ENCODE peak calls at places on chromosomes 11 and 22, in four cellular contexts. F, T, U and P are unnamed samples.
A peak's percentile ranks its signal among the peaks of the same experiment; 100 is the strongest.

GRCh38 chr11:70462818-70463477 is 64.6 kb downstream of the CTTN start:
- DNase-seq in F (peak; percentile 45), U (no peak), T (no peak), P (peak; percentile 25)

GRCh38 chr22:27624705-27625104 is 176.9 kb downstream of the MN1 start:
- DNase-seq in U (no peak), T (no peak), F (no peak), P (no peak)

GRCh38 chr11:16604784-16605439 is 133.5 kb upstream of the C11orf58 start:
- DNase-seq in T (peak; percentile 46), F (peak; percentile 64), U (no peak), P (peak; percentile 29)

GRCh38 chr11:78000193-78000592 is 5.7 kb upstream of the INTS4 start:
- DNase-seq in U (no peak), F (peak; percentile 62), T (peak; percentile 43), P (peak; percentile 80)

GRCh38 chr22:37665487-37665886 is 7.0 kb downstream of the PDXP start:
- DNase-seq in F (peak; percentile 2), T (no peak), U (no peak), P (no peak)

GRCh38 chr11:68383976-68384501 is 71.6 kb downstream of the LRP5 start:
- DNase-seq in F (peak; percentile 79), U (no peak), T (peak; percentile 62), P (peak; percentile 51)

GRCh38 chr11:123251656-123252344 is 56.8 kb upstream of the CLMP start:
- DNase-seq in F (no peak), U (no peak), T (no peak), P (no peak)

GRCh38 chr11:14390669-14391068 is 31.7 kb upstream of the RRAS2 start:
- DNase-seq in U (no peak), F (no peak), T (no peak), P (no peak)

GRCh38 chr11:91768783-91769182 is 455.8 kb upstream of the FAT3 start:
- DNase-seq in T (no peak), U (no peak), F (no peak), P (no peak)

GRCh38 chr22:28381427-28382167 is 298.0 kb downstream of the TTC28 start:
- DNase-seq in U (no peak), T (no peak), F (no peak), P (no peak)

GRCh38 chr11:126404367-126404766 is 48.9 kb downstream of the ST3GAL4 start:
- DNase-seq in F (no peak), U (no peak), T (no peak), P (no peak)

GRCh38 chr22:22576989-22577427 is 17.9 kb upstream of the PRAME start:
- DNase-seq in F (no peak), T (no peak), U (no peak), P (no peak)

DNA sequence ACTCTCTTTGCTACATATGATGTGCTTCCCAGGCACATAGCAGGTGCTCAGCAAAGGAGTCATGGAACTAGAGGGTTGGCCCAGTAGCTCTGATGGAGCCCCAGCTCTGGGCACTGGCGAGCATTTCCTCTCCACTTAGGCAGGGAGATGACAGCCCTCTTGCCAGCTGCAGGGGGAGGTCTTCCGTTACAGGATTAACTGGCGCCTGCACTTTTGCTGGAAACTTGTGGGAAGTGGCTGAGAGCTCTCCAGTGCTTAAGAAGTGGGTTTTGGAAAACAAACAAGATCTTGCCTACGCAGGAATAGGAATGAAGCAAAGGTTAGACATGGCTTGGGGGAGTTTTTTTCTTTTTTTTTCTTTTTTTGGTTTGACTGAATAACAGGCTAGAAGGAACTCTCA is 75.5 kb downstream of the MICAL2 start:
- DNase-seq in F (no peak), U (no peak), T (no peak), P (no peak)
- TF ChIP-seq CTCF in F (no peak), U (no peak), T (no peak), P (no peak)

GRCh38 chr22:38756631-38757463 is 1.0 kb upstream of the SUN2 start:
- DNase-seq in F (no peak), T (no peak), U (no peak), P (peak; percentile 54)

GRCh38 chr22:38755911-38756532 is at the start of gene SUN2:
- DNase-seq in U (peak; percentile 53), F (peak; percentile 98), T (peak; percentile 84), P (peak; percentile 88)

GRCh38 chr22:38755155-38755910 is 465 bp downstream of the SUN2 start:
- DNase-seq in U (no peak), F (peak; percentile 91), T (peak; percentile 64), P (peak; percentile 70)

GRCh38 chr22:38753894-38754246 is 1.9 kb downstream of the SUN2 start:
- DNase-seq in T (no peak), U (no peak), F (no peak), P (no peak)

DNA sequence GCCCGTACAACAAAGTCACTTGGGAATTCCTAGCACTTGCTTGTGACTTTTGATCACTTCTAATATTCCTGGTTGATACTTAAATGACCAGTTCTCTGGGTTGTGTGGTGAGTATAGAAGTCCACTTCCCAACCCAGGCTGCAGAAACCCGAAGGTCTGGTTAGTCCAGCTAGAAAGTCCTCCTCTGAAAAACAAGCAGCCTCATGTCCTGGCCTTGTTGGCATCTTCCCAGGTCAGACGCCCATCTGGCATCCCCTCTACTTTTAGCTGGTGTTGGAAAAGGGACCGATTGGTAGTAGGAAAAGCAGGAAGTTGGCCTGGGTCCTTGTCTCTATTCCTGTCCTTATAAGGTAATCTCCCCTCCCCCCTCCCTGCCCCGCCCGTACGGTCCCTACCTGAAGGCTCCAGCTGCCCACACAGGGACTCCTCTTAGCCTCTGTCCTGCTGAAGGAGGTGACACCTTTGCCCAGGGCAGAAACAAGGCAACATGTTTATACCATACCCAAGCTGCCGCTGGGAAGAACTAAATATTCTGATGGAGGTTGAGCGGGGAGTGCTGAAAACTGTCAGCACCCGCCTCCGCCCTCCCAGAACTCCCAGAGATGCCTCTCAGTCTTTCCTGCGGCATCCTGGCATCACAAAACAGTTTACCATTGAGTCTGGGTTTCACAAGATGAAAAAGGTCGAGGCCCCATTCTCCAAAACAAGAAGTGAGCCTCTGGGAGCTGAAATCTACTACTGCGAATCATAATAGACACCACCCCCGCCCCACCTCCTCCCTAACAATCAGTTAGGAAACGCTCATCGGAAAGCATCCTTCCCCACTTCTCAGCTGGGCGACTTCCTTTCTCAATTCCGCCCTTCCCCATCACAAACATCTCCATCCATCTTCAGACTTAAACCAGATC is 1.3 kb downstream of the SUN2 start:
- DNase-seq in U (no peak), T (no peak), F (no peak), P (peak; percentile 83)
- TF ChIP-seq POLR2A in U (peak; percentile 12), T (no peak), F (no peak), P (no peak)

GRCh38 chr11:33590471-33590870 is 110.2 kb downstream of the C11orf91 start:
- DNase-seq in F (no peak), U (no peak), T (no peak), P (no peak)

GRCh38 chr11:33582636-33583325 is 117.8 kb downstream of the C11orf91 start:
- DNase-seq in U (no peak), F (no peak), T (no peak), P (no peak)

GRCh38 chr11:33585564-33585963 is 115.1 kb downstream of the C11orf91 start:
- DNase-seq in T (no peak), F (no peak), U (no peak), P (no peak)

GRCh38 chr11:33588056-33588455 is 112.6 kb downstream of the C11orf91 start:
- DNase-seq in F (no peak), U (no peak), T (no peak), P (no peak)
- TF ChIP-seq MYC in F (no peak), U (no peak), T (no peak), P (no peak)

GRCh38 chr11:87347441-87347840 is 309.7 kb downstream of the TMEM135 start:
- DNase-seq in U (no peak), T (no peak), F (no peak), P (no peak)

GRCh38 chr11:87352759-87353707 is 315.3 kb downstream of the TMEM135 start:
- DNase-seq in U (no peak), T (peak; percentile 79), F (peak; percentile 88), P (peak; percentile 81)

GRCh38 chr11:87351671-87352070 is 313.9 kb downstream of the TMEM135 start:
- DNase-seq in F (no peak), U (no peak), T (no peak), P (peak; percentile 30)

DNA sequence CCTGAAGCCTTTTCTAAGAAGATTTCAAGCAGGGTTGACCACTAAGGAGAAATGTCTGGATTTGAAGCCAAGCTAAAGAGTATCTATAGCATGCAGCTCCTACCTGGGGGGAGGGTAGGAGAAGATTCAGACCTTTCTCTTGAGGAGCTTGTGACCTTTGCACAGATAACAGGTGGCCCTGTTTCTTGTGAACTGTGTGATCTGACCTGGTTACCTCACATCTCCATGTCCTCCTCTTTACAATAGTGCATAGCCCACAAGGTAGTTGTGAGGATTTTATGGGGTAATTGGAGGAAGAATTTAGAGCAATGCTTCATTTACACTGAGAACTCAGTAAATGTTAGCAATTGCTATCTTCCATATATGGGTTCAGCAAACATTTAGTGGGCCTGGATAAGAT is 310.1 kb downstream of the TMEM135 start:
- DNase-seq in F (no peak), T (no peak), U (no peak), P (no peak)
- TF ChIP-seq CTCF in F (no peak), T (no peak), U (no peak), P (no peak)

GRCh38 chr22:30288414-30289125 is 735 bp downstream of the CASTOR1 start:
- DNase-seq in T (no peak), F (no peak), U (no peak), P (no peak)

GRCh38 chr22:30289980-30290313 is 642 bp upstream of the CASTOR1 start:
- DNase-seq in U (no peak), F (no peak), T (no peak), P (no peak)

GRCh38 chr22:30290679-30291333 is 1.5 kb upstream of the CASTOR1 start:
- DNase-seq in T (no peak), F (no peak), U (no peak), P (peak; percentile 82)

GRCh38 chr22:30290318-30290678 is 993 bp upstream of the CASTOR1 start:
- DNase-seq in T (no peak), U (no peak), F (no peak), P (peak; percentile 56)

DNA sequence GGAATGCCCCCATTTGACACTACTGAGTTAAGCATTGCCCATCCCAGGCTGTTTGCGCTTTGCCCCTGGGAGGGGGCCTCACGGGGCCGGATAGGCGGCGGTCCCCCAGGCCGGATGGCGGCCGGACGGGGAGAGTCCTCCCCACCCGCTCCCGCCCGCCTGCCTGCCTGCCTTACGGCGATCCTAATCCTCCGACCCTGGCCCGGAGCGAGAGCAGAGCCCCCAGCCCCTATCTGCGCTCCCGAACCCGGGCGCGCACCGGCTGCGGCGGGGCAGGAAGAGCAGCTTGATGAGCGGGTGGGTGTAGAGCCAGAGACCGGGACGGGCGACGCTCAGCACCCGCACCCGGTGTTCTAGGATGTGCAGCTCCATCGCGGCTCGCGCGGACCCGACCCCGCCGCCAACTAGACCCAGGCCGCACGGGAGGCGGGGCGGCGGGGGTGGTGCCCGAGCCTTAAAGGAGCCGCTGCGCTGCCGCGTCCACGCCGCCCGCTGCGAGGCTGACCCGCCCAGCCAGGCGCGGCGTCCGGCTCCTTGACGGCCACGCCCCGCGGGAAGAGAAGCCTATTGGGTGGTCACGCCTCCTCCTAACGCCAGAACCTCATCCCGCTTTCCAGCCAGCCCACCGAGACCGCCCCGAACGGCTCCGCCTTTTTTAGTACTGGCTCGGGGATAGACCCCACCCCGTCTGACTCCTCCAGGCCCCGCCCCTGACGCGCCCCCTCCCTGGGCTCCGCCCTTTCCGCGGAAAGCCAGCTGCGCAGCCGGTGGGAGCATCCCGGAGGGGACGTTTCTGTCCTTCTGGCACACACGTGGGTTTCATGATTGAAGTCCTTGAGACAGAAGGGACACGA is at the start of gene CASTOR1:
- DNase-seq in T (peak; percentile 96), F (peak; percentile 98), U (no peak), P (peak; percentile 96)
- TF ChIP-seq POLR2A in T (peak; percentile 36), F (no peak), U (no peak), P (no peak)

DNA sequence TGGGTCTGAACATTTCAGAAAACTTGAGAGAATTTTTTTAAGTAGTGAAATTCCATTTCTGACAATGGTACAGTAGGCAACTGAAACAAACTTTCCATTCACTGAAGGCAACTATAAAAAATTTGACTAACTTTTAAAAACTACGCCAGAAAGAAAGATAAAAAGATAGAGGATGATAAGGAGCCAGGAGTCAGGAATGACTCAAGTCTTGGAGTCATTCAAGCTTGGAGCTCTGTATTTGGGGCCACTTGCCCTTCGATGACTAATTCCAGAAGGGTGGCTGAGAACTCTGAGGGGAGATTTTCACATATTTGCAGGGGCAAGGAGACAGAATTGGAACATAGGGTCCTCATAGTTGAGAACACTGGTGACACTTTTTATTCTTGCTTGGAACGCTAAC is 1083.2 kb upstream of the CNTN5 start:
- DNase-seq in T (no peak), U (no peak), F (no peak), P (no peak)
- TF ChIP-seq MYC in T (no peak), U (no peak), F (no peak), P (no peak)